ENCODE peak calls at places on chromosomes 4 and X, in nine cellular contexts. One of them, this sample, is unnamed.
A peak's percentile ranks its signal among the peaks of the same experiment; 100 is the strongest.

GRCh38 chr4:168028568-168028967 is 63.8 kb upstream of the ANXA10 start:
- DNase-seq in PC-3: peak; percentile 63
- DNase-seq in AG09309: no peak
- DNase-seq in endothelial cell: no peak
- DNase-seq in astrocyte of the spinal cord: no peak
- DNase-seq in neural progenitor cell: no peak
- DNase-seq in HCT116: peak; percentile 28
- DNase-seq in OCI-LY7: no peak
- DNase-seq in lower lobe of right lung: no peak
- DNase-seq in this sample: no peak

GRCh38 chrX:968391-968790 is 244.1 kb downstream of the CRLF2 start:
- DNase-seq in PC-3: no peak
- DNase-seq in AG09309: no peak
- DNase-seq in endothelial cell: no peak
- DNase-seq in astrocyte of the spinal cord: no peak
- DNase-seq in neural progenitor cell: no peak
- DNase-seq in HCT116: no peak
- DNase-seq in OCI-LY7: no peak
- DNase-seq in lower lobe of right lung: no peak
- DNase-seq in this sample: no peak

GRCh38 chrX:41475166-41475565 is 28.0 kb downstream of the NYX start:
- DNase-seq in PC-3: no peak
- DNase-seq in AG09309: no peak
- DNase-seq in endothelial cell: no peak
- DNase-seq in astrocyte of the spinal cord: no peak
- DNase-seq in neural progenitor cell: peak; percentile 91
- DNase-seq in HCT116: no peak
- DNase-seq in OCI-LY7: no peak
- DNase-seq in lower lobe of right lung: no peak
- DNase-seq in this sample: no peak

GRCh38 chr4:152972821-152973613 is 36.9 kb downstream of the FHDC1 start:
- DNase-seq in PC-3: peak; percentile 67
- DNase-seq in AG09309: peak; percentile 94
- DNase-seq in endothelial cell: no peak
- DNase-seq in astrocyte of the spinal cord: peak; percentile 97
- DNase-seq in neural progenitor cell: no peak
- DNase-seq in HCT116: no peak
- DNase-seq in OCI-LY7: no peak
- DNase-seq in lower lobe of right lung: no peak
- DNase-seq in this sample: no peak

GRCh38 chrX:72107320-72107719 is 24.4 kb downstream of the RTL5 start:
- DNase-seq in PC-3: peak; percentile 52
- DNase-seq in AG09309: no peak
- DNase-seq in endothelial cell: no peak
- DNase-seq in astrocyte of the spinal cord: no peak
- DNase-seq in neural progenitor cell: no peak
- DNase-seq in HCT116: no peak
- DNase-seq in OCI-LY7: no peak
- DNase-seq in lower lobe of right lung: no peak
- DNase-seq in this sample: peak; percentile 86

GRCh38 chr4:123361195-123361861 is 35.3 kb upstream of the SPRY1 start:
- DNase-seq in PC-3: peak; percentile 46
- DNase-seq in AG09309: peak; percentile 60
- DNase-seq in endothelial cell: no peak
- DNase-seq in astrocyte of the spinal cord: peak; percentile 87
- DNase-seq in neural progenitor cell: no peak
- DNase-seq in HCT116: no peak
- DNase-seq in OCI-LY7: no peak
- DNase-seq in lower lobe of right lung: no peak
- DNase-seq in this sample: no peak

GRCh38 chrX:53256446-53257041 is 24.8 kb downstream of the IQSEC2 start:
- DNase-seq in PC-3: no peak
- DNase-seq in AG09309: no peak
- DNase-seq in endothelial cell: no peak
- DNase-seq in astrocyte of the spinal cord: no peak
- DNase-seq in neural progenitor cell: peak; percentile 33
- DNase-seq in HCT116: no peak
- DNase-seq in OCI-LY7: no peak
- DNase-seq in lower lobe of right lung: no peak
- DNase-seq in this sample: no peak

GRCh38 chr4:114229721-114230120 is 250.3 kb upstream of the ARSJ start:
- DNase-seq in PC-3: no peak
- DNase-seq in AG09309: no peak
- DNase-seq in endothelial cell: no peak
- DNase-seq in astrocyte of the spinal cord: no peak
- DNase-seq in neural progenitor cell: no peak
- DNase-seq in HCT116: no peak
- DNase-seq in OCI-LY7: no peak
- DNase-seq in lower lobe of right lung: no peak
- DNase-seq in this sample: no peak

GRCh38 chrX:95056901-95057300 is 1382.9 kb downstream of the FAM133A start:
- DNase-seq in PC-3: peak; percentile 46
- DNase-seq in AG09309: no peak
- DNase-seq in endothelial cell: no peak
- DNase-seq in astrocyte of the spinal cord: peak; percentile 49
- DNase-seq in neural progenitor cell: peak; percentile 27
- DNase-seq in HCT116: no peak
- DNase-seq in OCI-LY7: no peak
- DNase-seq in lower lobe of right lung: no peak
- DNase-seq in this sample: no peak

GRCh38 chr4:156999175-156999517 is 27.5 kb upstream of the PDGFC start:
- DNase-seq in PC-3: peak; percentile 98
- DNase-seq in AG09309: peak; percentile 98
- DNase-seq in endothelial cell: no peak
- DNase-seq in astrocyte of the spinal cord: peak; percentile 98
- DNase-seq in neural progenitor cell: no peak
- DNase-seq in HCT116: peak; percentile 87
- DNase-seq in OCI-LY7: no peak
- DNase-seq in lower lobe of right lung: no peak
- DNase-seq in this sample: no peak

GRCh38 chr4:168630445-168631187 is 133.8 kb downstream of the PALLD start:
- DNase-seq in PC-3: peak; percentile 70
- DNase-seq in AG09309: no peak
- DNase-seq in endothelial cell: no peak
- DNase-seq in astrocyte of the spinal cord: peak; percentile 95
- DNase-seq in neural progenitor cell: no peak
- DNase-seq in HCT116: no peak
- DNase-seq in OCI-LY7: no peak
- DNase-seq in lower lobe of right lung: no peak
- DNase-seq in this sample: no peak

GRCh38 chr4:1604706-1605205 is 79.4 kb downstream of the FAM53A start:
- DNase-seq in PC-3: peak; percentile 53
- DNase-seq in AG09309: no peak
- DNase-seq in endothelial cell: no peak
- DNase-seq in astrocyte of the spinal cord: no peak
- DNase-seq in neural progenitor cell: no peak
- DNase-seq in HCT116: no peak
- DNase-seq in OCI-LY7: peak; percentile 27
- DNase-seq in lower lobe of right lung: peak; percentile 48
- DNase-seq in this sample: peak; percentile 23

GRCh38 chr4:76733380-76733779 is 164.6 kb downstream of the SOWAHB start:
- DNase-seq in PC-3: peak; percentile 70
- DNase-seq in AG09309: no peak
- DNase-seq in endothelial cell: no peak
- DNase-seq in astrocyte of the spinal cord: no peak
- DNase-seq in neural progenitor cell: no peak
- DNase-seq in HCT116: no peak
- DNase-seq in OCI-LY7: no peak
- DNase-seq in lower lobe of right lung: no peak
- DNase-seq in this sample: no peak

GRCh38 chr4:99665981-99666380 is 8.4 kb upstream of the C4orf54 start:
- DNase-seq in PC-3: no peak
- DNase-seq in AG09309: no peak
- DNase-seq in endothelial cell: no peak
- DNase-seq in astrocyte of the spinal cord: no peak
- DNase-seq in neural progenitor cell: no peak
- DNase-seq in HCT116: no peak
- DNase-seq in OCI-LY7: no peak
- DNase-seq in lower lobe of right lung: no peak
- DNase-seq in this sample: no peak

GRCh38 chr4:22515145-22515887 is 550 bp downstream of the ADGRA3 start:
- DNase-seq in PC-3: peak; percentile 56
- DNase-seq in AG09309: no peak
- DNase-seq in endothelial cell: peak; percentile 55
- DNase-seq in astrocyte of the spinal cord: peak; percentile 75
- DNase-seq in neural progenitor cell: peak; percentile 84
- DNase-seq in HCT116: no peak
- DNase-seq in OCI-LY7: no peak
- DNase-seq in lower lobe of right lung: peak; percentile 70
- DNase-seq in this sample: no peak

GRCh38 chr4:95761871-95762270 is 78.0 kb upstream of the PDHA2 start:
- DNase-seq in PC-3: peak; percentile 18
- DNase-seq in AG09309: no peak
- DNase-seq in endothelial cell: no peak
- DNase-seq in astrocyte of the spinal cord: peak; percentile 1
- DNase-seq in neural progenitor cell: no peak
- DNase-seq in HCT116: no peak
- DNase-seq in OCI-LY7: no peak
- DNase-seq in lower lobe of right lung: no peak
- DNase-seq in this sample: no peak

GRCh38 chrX:110216027-110216426 is 101.9 kb downstream of the AMMECR1 start:
- DNase-seq in PC-3: no peak
- DNase-seq in AG09309: no peak
- DNase-seq in endothelial cell: no peak
- DNase-seq in astrocyte of the spinal cord: no peak
- DNase-seq in neural progenitor cell: no peak
- DNase-seq in HCT116: no peak
- DNase-seq in OCI-LY7: no peak
- DNase-seq in lower lobe of right lung: no peak
- DNase-seq in this sample: no peak

GRCh38 chrX:66017659-66018170 is 22.2 kb downstream of the VSIG4 start:
- DNase-seq in PC-3: no peak
- DNase-seq in AG09309: no peak
- DNase-seq in endothelial cell: no peak
- DNase-seq in astrocyte of the spinal cord: no peak
- DNase-seq in neural progenitor cell: no peak
- DNase-seq in HCT116: no peak
- DNase-seq in OCI-LY7: no peak
- DNase-seq in lower lobe of right lung: no peak
- DNase-seq in this sample: no peak

DNA sequence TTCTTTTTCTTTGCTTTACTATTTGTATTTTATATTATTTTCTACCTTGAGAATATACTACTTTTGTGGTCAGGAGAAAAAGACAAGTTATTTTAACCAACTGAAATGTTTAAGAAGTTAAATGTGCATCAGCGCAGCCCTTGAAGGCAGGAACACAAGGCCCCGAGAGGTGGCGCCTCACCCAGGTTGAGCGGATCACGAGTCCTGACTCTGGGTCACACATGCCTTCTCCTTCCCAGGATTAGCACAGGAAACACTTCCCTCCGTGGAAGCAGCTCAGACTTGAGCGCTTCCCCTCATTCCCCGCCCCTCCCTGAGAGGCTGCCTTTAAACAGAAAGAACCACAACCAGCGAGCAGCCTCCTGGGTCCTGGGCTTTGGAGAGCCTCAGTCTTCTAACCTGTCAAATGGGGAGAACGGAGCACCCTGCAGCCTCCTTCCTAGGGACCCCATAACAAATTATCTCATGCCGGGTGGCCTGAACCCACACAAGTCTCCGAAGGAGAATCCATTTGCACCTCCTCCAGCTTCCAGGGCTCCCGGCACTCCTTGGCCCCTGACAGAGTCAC is 217.6 kb downstream of the AFAP1 start:
- DNase-seq in PC-3: peak; percentile 48
- DNase-seq in AG09309: no peak
- DNase-seq in endothelial cell: peak; percentile 24
- DNase-seq in astrocyte of the spinal cord: no peak
- DNase-seq in neural progenitor cell: no peak
- DNase-seq in HCT116: no peak
- DNase-seq in OCI-LY7: no peak
- DNase-seq in lower lobe of right lung: no peak
- DNase-seq in this sample: no peak
- TF ChIP-seq CTCF in PC-3: peak; percentile 66
- TF ChIP-seq CTCF in AG09309: no peak
- TF ChIP-seq CTCF in endothelial cell: no peak
- TF ChIP-seq CTCF in astrocyte of the spinal cord: peak; percentile 35
- TF ChIP-seq CTCF in neural progenitor cell: peak; percentile 30
- TF ChIP-seq CTCF in HCT116: peak; percentile 33
- TF ChIP-seq CTCF in OCI-LY7: no peak
- TF ChIP-seq CTCF in lower lobe of right lung: peak; percentile 9
- TF ChIP-seq CTCF in this sample: peak; percentile 24

DNA sequence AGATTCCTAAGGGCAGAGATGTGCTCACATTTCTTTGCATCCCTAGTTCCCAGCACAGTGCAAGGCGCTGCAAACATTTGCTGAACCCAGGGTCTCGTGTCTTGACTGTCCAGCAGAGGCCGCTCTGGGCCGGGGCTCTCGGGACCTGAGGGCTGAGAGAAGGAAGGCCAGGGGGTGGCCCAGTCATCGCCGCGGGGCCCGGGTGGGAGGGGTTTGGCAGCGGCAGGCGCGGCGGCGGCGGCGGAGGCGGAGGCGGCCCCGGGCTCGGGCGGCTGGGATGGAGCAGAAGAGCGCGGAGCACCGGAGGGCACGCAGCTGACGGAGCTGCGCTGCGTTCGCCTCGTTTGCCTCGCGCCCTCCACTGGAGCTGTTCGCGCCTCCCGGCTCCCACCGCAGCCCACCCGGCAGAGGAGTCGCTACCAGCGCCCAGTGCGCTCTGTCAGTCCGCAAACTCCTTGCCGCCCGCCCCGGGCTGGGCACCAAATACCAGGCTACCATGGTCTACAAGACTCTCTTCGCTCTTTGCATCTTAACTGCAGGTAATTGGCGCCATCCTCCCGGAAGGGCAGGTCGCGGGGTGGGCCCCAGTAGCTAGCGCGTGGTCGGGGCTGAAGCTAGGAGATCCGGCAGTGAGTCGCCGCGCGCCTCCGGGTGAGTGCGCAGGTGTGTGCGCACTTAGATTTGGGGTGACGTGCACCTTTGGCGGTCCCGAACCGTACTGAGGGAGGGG is at the start of gene PARM1:
- DNase-seq in PC-3: peak; percentile 78
- DNase-seq in AG09309: no peak
- DNase-seq in endothelial cell: peak; percentile 91
- DNase-seq in astrocyte of the spinal cord: peak; percentile 76
- DNase-seq in neural progenitor cell: peak; percentile 95
- DNase-seq in HCT116: peak; percentile 81
- DNase-seq in OCI-LY7: no peak
- DNase-seq in lower lobe of right lung: peak; percentile 92
- DNase-seq in this sample: peak; percentile 64
- TF ChIP-seq CTCF in PC-3: peak; percentile 70
- TF ChIP-seq CTCF in AG09309: peak; percentile 68
- TF ChIP-seq CTCF in endothelial cell: peak; percentile 60
- TF ChIP-seq CTCF in astrocyte of the spinal cord: peak; percentile 74
- TF ChIP-seq CTCF in neural progenitor cell: peak; percentile 79
- TF ChIP-seq CTCF in HCT116: peak; percentile 84
- TF ChIP-seq CTCF in OCI-LY7: no peak
- TF ChIP-seq CTCF in lower lobe of right lung: peak; percentile 58
- TF ChIP-seq CTCF in this sample: peak; percentile 26

GRCh38 chrX:154804957-154805695 is at the start of gene MPP1:
- DNase-seq in PC-3: peak; percentile 86
- DNase-seq in AG09309: no peak
- DNase-seq in endothelial cell: peak; percentile 65
- DNase-seq in astrocyte of the spinal cord: peak; percentile 66
- DNase-seq in neural progenitor cell: peak; percentile 78
- DNase-seq in HCT116: peak; percentile 32
- DNase-seq in OCI-LY7: peak; percentile 62
- DNase-seq in lower lobe of right lung: peak; percentile 83
- DNase-seq in this sample: peak; percentile 65
- TF ChIP-seq CTCF in PC-3: no peak
- TF ChIP-seq CTCF in AG09309: no peak
- TF ChIP-seq CTCF in endothelial cell: no peak
- TF ChIP-seq CTCF in astrocyte of the spinal cord: no peak
- TF ChIP-seq CTCF in neural progenitor cell: no peak
- TF ChIP-seq CTCF in HCT116: no peak
- TF ChIP-seq CTCF in OCI-LY7: no peak
- TF ChIP-seq CTCF in lower lobe of right lung: no peak
- TF ChIP-seq CTCF in this sample: no peak

GRCh38 chr4:121900132-121900983 is 30.1 kb upstream of the BBS7 start:
- DNase-seq in PC-3: peak; percentile 66
- DNase-seq in AG09309: peak; percentile 16
- DNase-seq in endothelial cell: peak; percentile 59
- DNase-seq in astrocyte of the spinal cord: peak; percentile 59
- DNase-seq in neural progenitor cell: peak; percentile 71
- DNase-seq in HCT116: peak; percentile 56
- DNase-seq in OCI-LY7: peak; percentile 65
- DNase-seq in lower lobe of right lung: no peak
- DNase-seq in this sample: no peak
- TF ChIP-seq CTCF in PC-3: peak; percentile 80
- TF ChIP-seq CTCF in AG09309: peak; percentile 81
- TF ChIP-seq CTCF in endothelial cell: peak; percentile 80
- TF ChIP-seq CTCF in astrocyte of the spinal cord: peak; percentile 79
- TF ChIP-seq CTCF in neural progenitor cell: peak; percentile 81
- TF ChIP-seq CTCF in HCT116: peak; percentile 74
- TF ChIP-seq CTCF in OCI-LY7: peak; percentile 92
- TF ChIP-seq CTCF in lower lobe of right lung: peak; percentile 72
- TF ChIP-seq CTCF in this sample: peak; percentile 75